ENCODE peak calls at places on chromosomes 1 and 21, in five cellular contexts. X is BE2C, S is mesothelial cell of epicardium, P is right atrium auricular region, V is body of pancreas. Q is an unnamed sample.

GRCh38 chr1:235069171-235069570 is 59.5 kb downstream of the TOMM20 start:
- DNase-seq in V (no peak), P (no peak), S (no peak), X (no peak), Q (no peak)

GRCh38 chr1:19926296-19927129 is 3.1 kb upstream of the PLA2G2E start:
- DNase-seq in P (no peak), V (no peak), X (no peak), S (no peak), Q (no peak)

GRCh38 chr21:44618909-44619308 is 7.0 kb downstream of the KRTAP10-8 start:
- DNase-seq in S (no peak), P (peak; percentile 36), V (no peak), X (no peak), Q (no peak)

GRCh38 chr1:221891708-221892107 is 149.8 kb upstream of the DUSP10 start:
- DNase-seq in P (no peak), V (no peak), X (peak; percentile 38), S (no peak), Q (no peak)

GRCh38 chr1:200919386-200919785 is 24.7 kb downstream of the INAVA start:
- DNase-seq in S (no peak), P (no peak), X (no peak), V (no peak), Q (no peak)

GRCh38 chr1:182004601-182005000 is 56.9 kb downstream of the ZNF648 start:
- DNase-seq in S (no peak), P (no peak), X (no peak), V (no peak), Q (no peak)

GRCh38 chr1:31266547-31266946 is 26.9 kb upstream of the NKAIN1 start:
- DNase-seq in V (no peak), P (no peak), X (no peak), S (no peak), Q (no peak)

GRCh38 chr1:45551684-45552083 is 1.1 kb downstream of the AKR1A1 start:
- DNase-seq in V (no peak), P (no peak), S (no peak), X (no peak), Q (no peak)

GRCh38 chr1:23027352-23027907 is 8.2 kb downstream of the KDM1A start:
- DNase-seq in V (no peak), S (no peak), X (no peak), P (no peak), Q (no peak)

GRCh38 chr1:41529621-41530395 is 45.3 kb upstream of the EDN2 start:
- DNase-seq in P (no peak), S (no peak), X (no peak), V (no peak), Q (peak; percentile 58)

GRCh38 chr1:227333423-227333822 is 15.1 kb upstream of the CDC42BPA start:
- DNase-seq in V (no peak), P (no peak), S (no peak), X (no peak), Q (no peak)

GRCh38 chr21:38422067-38422466 is 76.2 kb downstream of the ERG start:
- DNase-seq in X (no peak), V (no peak), S (no peak), P (peak; percentile 28), Q (no peak)

GRCh38 chr1:156050376-156050775 is 3.2 kb downstream of the UBQLN4 start:
- DNase-seq in V (no peak), X (no peak), P (no peak), S (no peak), Q (no peak)

GRCh38 chr1:186212574-186213224 is 162.4 kb downstream of the TPR start:
- DNase-seq in X (peak; percentile 46), S (peak; percentile 41), V (peak; percentile 59), P (peak; percentile 63), Q (no peak)

GRCh38 chr1:75908717-75909152 is 23.5 kb downstream of the ASB17 start:
- DNase-seq in X (peak; percentile 20), V (no peak), P (no peak), S (no peak), Q (no peak)

GRCh38 chr1:35594005-35594760 is 21.1 kb downstream of the TFAP2E start:
- DNase-seq in V (no peak), P (peak; percentile 43), S (no peak), X (no peak), Q (no peak)

GRCh38 chr1:179283992-179284391 is 9.6 kb upstream of the SOAT1 start:
- DNase-seq in S (no peak), P (no peak), V (no peak), X (no peak), Q (no peak)

GRCh38 chr1:237390798-237391197 is 348.8 kb downstream of the RYR2 start:
- DNase-seq in P (no peak), X (no peak), S (no peak), V (no peak), Q (no peak)

GRCh38 chr1:218374972-218375371 is 29.8 kb downstream of the TGFB2 start:
- DNase-seq in S (no peak), X (no peak), V (no peak), P (no peak), Q (no peak)

GRCh38 chr1:50023292-50024159 is at the start of gene AGBL4:
- DNase-seq in S (no peak), X (peak; percentile 87), P (no peak), V (peak; percentile 76), Q (peak; percentile 88)

GRCh38 chr1:245988393-245989078 is 518.5 kb downstream of the SMYD3 start:
- DNase-seq in V (no peak), P (no peak), S (no peak), X (peak; percentile 96), Q (no peak)

GRCh38 chr1:10519016-10519417 is 44.3 kb downstream of the PEX14 start:
- DNase-seq in V (no peak), X (peak; percentile 22), P (no peak), S (no peak), Q (no peak)

GRCh38 chr1:160618327-160618726 is 28.5 kb downstream of the SLAMF1 start:
- DNase-seq in X (no peak), S (no peak), V (no peak), P (no peak), Q (no peak)

GRCh38 chr21:44520326-44521300 is 19.4 kb downstream of the KRTAP10-1 start:
- DNase-seq in S (no peak), V (peak; percentile 5), X (peak; percentile 4), P (no peak), Q (peak; percentile 21)

GRCh38 chr1:154591206-154591605 is 16.8 kb downstream of the ADAR start:
- DNase-seq in S (no peak), V (no peak), X (no peak), P (no peak), Q (no peak)

GRCh38 chr1:212540031-212540430 is 68.5 kb upstream of the ATF3 start:
- DNase-seq in V (no peak), P (no peak), X (no peak), S (no peak), Q (no peak)

GRCh38 chr1:180234369-180235076 is 4.5 kb downstream of the LHX4 start:
- DNase-seq in V (no peak), X (no peak), P (no peak), S (no peak), Q (no peak)

GRCh38 chr1:26574690-26575349 is 45.3 kb downstream of the RPS6KA1 start:
- DNase-seq in V (no peak), X (no peak), P (no peak), S (no peak), Q (no peak)

GRCh38 chr1:223733898-223734852 is 21.8 kb downstream of the CAPN2 start:
- DNase-seq in X (no peak), P (no peak), S (no peak), V (peak; percentile 69), Q (peak; percentile 54)

GRCh38 chr1:12454406-12455391 is 163.3 kb downstream of the DHRS3 start:
- DNase-seq in V (peak; percentile 30), P (no peak), X (no peak), S (no peak), Q (no peak)
- TF ChIP-seq CTCF in V (no peak), P (no peak), X (no peak), S (no peak), Q (no peak)

GRCh38 chr1:93732514-93732913 is 50.9 kb upstream of the BCAR3 start:
- DNase-seq in X (no peak), P (no peak), V (no peak), S (no peak), Q (no peak)
- TF ChIP-seq CTCF in X (peak; percentile 28), P (no peak), V (no peak), S (no peak), Q (no peak)

DNA sequence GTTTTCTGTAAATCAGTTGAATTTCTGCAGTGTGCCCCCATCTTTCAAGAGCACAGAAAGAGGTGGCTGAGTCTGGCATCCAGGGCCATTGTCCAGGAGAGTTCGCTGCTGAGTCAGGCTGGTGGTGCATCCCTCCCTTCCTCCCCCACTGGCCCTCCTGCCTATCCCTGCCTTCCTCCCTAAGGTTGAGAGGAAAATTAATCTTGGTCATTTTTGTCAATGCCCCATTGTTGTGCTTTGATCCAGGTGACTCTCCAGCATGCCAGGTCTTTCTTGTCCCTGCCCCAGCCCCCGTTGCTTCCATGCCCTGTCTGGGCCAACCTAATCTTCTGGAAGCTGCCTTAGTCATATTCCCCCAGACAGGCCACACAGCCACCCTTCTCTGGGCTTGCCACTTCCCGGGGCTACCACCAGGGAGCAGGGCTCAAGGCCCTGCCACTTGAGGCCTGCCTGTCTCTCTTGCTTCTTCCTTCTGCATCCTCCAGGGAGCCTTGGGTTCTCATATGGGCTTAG is 26.6 kb downstream of the PROK1 start:
- DNase-seq in P (no peak), V (no peak), S (no peak), X (no peak), Q (no peak)
- TF ChIP-seq CTCF in P (no peak), V (no peak), S (no peak), X (no peak), Q (no peak)

DNA sequence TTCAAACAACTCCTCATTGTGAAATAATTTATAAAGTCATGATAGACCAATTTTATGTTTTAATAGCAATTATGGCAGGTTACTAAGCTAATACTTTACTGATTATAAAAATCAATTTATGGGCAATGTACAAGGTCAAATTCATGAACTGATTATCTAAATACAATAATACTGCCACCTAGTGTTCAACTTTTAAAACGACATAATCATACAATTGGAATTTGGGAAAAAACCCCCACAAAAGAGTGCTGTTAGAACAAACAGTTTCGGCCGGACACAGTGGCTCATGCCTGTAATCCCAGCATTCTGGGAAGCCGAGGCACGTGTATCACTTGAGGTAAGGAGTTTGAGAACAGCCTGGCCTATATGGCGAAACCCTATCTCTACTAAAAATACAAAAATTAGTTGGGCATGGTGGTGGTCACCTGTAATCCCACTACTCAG is 14.0 kb downstream of the GTF2B start:
- DNase-seq in S (no peak), X (no peak), P (no peak), V (no peak), Q (no peak)
- TF ChIP-seq CTCF in S (peak; percentile 90), X (peak; percentile 18), P (peak; percentile 74), V (peak; percentile 15), Q (peak; percentile 54)

DNA sequence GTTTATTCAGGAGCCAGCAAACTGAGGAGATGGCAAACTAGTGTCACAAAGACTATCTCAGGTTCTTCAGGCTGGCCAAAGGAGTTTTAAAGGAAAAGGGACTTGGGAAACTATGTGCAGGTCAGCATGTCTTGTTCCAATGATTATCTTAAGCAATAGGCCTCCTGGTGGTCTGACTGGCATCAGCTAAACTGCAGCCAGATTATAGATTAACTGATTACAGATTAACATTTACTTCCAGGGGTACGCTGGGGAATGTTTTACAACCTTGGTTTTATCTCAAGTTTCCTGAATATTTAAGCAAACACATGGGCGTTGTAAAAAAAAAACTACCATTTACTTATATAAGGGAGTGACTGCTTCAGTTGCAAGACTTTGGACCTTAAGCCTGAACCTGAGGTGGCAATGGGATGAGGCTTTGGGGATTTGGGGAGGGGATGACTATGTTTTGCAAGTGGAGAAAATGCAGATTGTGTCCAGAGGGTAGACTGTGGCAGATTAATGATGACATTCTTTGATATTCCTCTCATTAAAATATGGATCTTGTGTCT is 600.7 kb upstream of the B3GALT2 start:
- DNase-seq in X (no peak), P (no peak), S (no peak), V (no peak), Q (no peak)
- TF ChIP-seq CTCF in X (no peak), P (no peak), S (no peak), V (no peak), Q (no peak)

Q was measured in left lung.